ENCODE peak calls at places on chromosomes 11 and 22, in nine cellular contexts. W is fibroblast of the aortic adventitia; R is CD8-positive, alpha-beta T cell; Q is brain microvascular endothelial cell; E is GM23338; C is transverse colon; D is HFF-Myc; L is fibroblast of lung; U is AG10803. P is an unnamed sample.

GRCh38 chr11:1453611-1454386 is 32.8 kb downstream of the MOB2 start:
- DNase-seq in L (no peak), E (peak; percentile 85), D (no peak), W (no peak), R (peak; percentile 34), Q (no peak), C (peak; percentile 66), U (no peak), P (no peak)

GRCh38 chr11:9697766-9698165 is 33.9 kb downstream of the SWAP70 start:
- DNase-seq in W (no peak), C (no peak), E (no peak), L (no peak), R (no peak), D (no peak), Q (no peak), U (no peak), P (no peak)

GRCh38 chr11:2816941-2817421 is 68.6 kb downstream of the CDKN1C start:
- DNase-seq in E (no peak), W (peak; percentile 91), D (no peak), Q (peak; percentile 66), C (peak; percentile 28), R (no peak), L (peak; percentile 86), U (peak; percentile 88), P (peak; percentile 64)

GRCh38 chr22:30996462-30996861 is 27.4 kb downstream of the TUG1 start:
- DNase-seq in C (no peak), U (no peak), E (no peak), W (no peak), Q (no peak), R (no peak), D (no peak), L (no peak), P (no peak)

GRCh38 chr11:23457641-23458040 is 597.4 kb upstream of the CCDC179 start:
- DNase-seq in L (no peak), W (no peak), R (no peak), C (no peak), D (no peak), U (no peak), Q (no peak), E (no peak), P (no peak)

GRCh38 chr11:3169235-3169951 is 4.3 kb upstream of the OSBPL5 start:
- DNase-seq in D (no peak), L (peak; percentile 75), E (peak; percentile 71), R (no peak), U (peak; percentile 72), C (peak; percentile 24), W (peak; percentile 57), Q (peak; percentile 60), P (peak; percentile 77)

GRCh38 chr22:43268261-43268660 is 74.9 kb downstream of the SCUBE1 start:
- DNase-seq in D (no peak), R (no peak), C (no peak), L (no peak), W (no peak), Q (no peak), E (no peak), U (no peak), P (no peak)

GRCh38 chr22:37624017-37624365 is 15.4 kb downstream of the GGA1 start:
- DNase-seq in U (no peak), Q (no peak), W (no peak), C (peak; percentile 85), L (no peak), D (no peak), E (no peak), R (no peak), P (no peak)

GRCh38 chr11:2665747-2666710 is 33.8 kb downstream of the KCNQ1OT1 start:
- DNase-seq in D (no peak), L (peak; percentile 34), E (no peak), W (peak; percentile 25), U (no peak), C (no peak), Q (no peak), R (no peak), P (no peak)

GRCh38 chr11:62601114-62601363 is 626 bp downstream of the MTA2 start:
- DNase-seq in Q (no peak), R (no peak), D (no peak), W (no peak), C (peak; percentile 55), E (no peak), U (peak; percentile 29), L (no peak), P (peak; percentile 18)

GRCh38 chr22:37999640-38000272 is 15.4 kb upstream of the SOX10 start:
- DNase-seq in E (no peak), R (no peak), L (peak; percentile 85), C (no peak), D (no peak), W (peak; percentile 42), U (peak; percentile 11), Q (peak; percentile 54), P (peak; percentile 64)

GRCh38 chr11:63246045-63246444 is 2.6 kb upstream of the SLC22A25 start:
- DNase-seq in U (no peak), R (no peak), C (no peak), L (no peak), D (no peak), Q (no peak), E (no peak), W (no peak), P (no peak)

GRCh38 chr11:68993546-68993945 is 12.8 kb upstream of the MRGPRD start:
- DNase-seq in D (no peak), L (no peak), U (no peak), R (no peak), Q (no peak), C (no peak), E (no peak), W (no peak), P (no peak)

GRCh38 chr11:69511358-69512015 is 30.0 kb downstream of the LINC01488 start:
- DNase-seq in R (peak; percentile 5), E (no peak), Q (no peak), C (no peak), L (peak; percentile 45), W (peak; percentile 56), U (peak; percentile 90), D (no peak), P (peak; percentile 50)

GRCh38 chr11:61032824-61033223 is 61.3 kb downstream of the CD6 start:
- DNase-seq in L (no peak), E (no peak), R (no peak), Q (no peak), D (no peak), C (no peak), U (no peak), W (no peak), P (no peak)

GRCh38 chr11:64396079-64396591 is 37.2 kb downstream of the RPS6KA4 start:
- DNase-seq in U (no peak), Q (no peak), W (no peak), D (no peak), E (peak; percentile 78), L (no peak), R (no peak), C (no peak), P (no peak)

GRCh38 chr22:20424553-20424936 is 13.1 kb downstream of the SCARF2 start:
- DNase-seq in C (no peak), Q (no peak), L (no peak), W (no peak), D (no peak), R (no peak), U (no peak), E (no peak), P (no peak)

GRCh38 chr11:131408011-131408640 is 37.7 kb downstream of the NTM start:
- DNase-seq in R (no peak), E (peak; percentile 71), W (peak; percentile 3), U (peak; percentile 52), D (no peak), L (peak; percentile 25), Q (peak; percentile 36), C (no peak), P (peak; percentile 10)

GRCh38 chr11:100791873-100792272 is 104.8 kb downstream of the ARHGAP42 start:
- DNase-seq in W (peak; percentile 28), U (no peak), R (no peak), Q (no peak), C (no peak), D (no peak), E (peak; percentile 57), L (no peak), P (no peak)

GRCh38 chr22:16654882-16655281 is 62.3 kb upstream of the CCT8L2 start:
- DNase-seq in W (no peak), Q (no peak), R (no peak), L (no peak), U (no peak), D (no peak), C (no peak), E (no peak), P (no peak)

DNA sequence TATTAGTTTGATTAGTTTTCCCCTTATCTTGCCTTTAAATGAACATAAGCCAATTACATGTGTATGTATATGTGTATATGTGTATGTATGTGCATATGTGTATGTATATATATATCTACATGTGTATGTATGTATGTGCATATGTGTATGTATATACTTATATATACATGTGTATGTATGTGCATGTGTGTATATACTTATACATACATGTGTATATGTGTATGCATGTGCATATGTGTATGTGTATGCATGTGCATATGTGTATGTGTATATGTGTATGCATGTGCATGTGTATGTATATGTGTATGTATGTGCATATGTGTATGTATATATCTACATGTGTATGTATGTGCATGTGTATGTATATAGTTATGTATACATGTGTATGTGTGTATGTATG is 65.5 kb upstream of the CCT8L2 start:
- DNase-seq in R (no peak), D (no peak), L (no peak), Q (no peak), E (no peak), U (no peak), C (no peak), W (no peak), P (no peak)
- H3K4me3 ChIP-seq in R (no peak overlapping the region), D (no peak overlapping the region), L (no peak overlapping the region), Q (no peak overlapping the region), E (no peak overlapping the region), U (no peak overlapping the region), C (no peak overlapping the region), W (no peak overlapping the region), P (no peak overlapping the region)

DNA sequence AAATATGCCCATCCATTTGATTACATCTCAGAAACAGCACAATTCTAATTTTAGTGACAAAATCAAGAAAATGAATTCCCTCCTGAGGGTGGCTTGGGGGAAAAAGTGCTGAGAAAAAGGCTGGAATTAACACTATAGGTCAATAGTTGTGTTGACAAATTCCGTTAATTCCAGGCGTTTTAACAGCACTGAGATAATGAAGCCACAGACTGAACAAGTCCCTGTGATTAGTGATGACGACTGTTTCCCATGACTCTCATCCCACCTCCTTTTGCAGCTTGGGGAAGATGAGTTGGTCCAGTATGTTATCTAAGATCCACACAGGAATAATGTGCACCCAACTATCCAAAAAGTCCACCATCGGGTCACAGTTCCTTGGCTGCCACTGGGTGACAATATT is 12.8 kb downstream of the SRRD start:
- DNase-seq in W (no peak), D (no peak), L (peak; percentile 75), R (no peak), E (no peak), C (no peak), U (no peak), Q (no peak), P (no peak)
- TF ChIP-seq CTCF in W (no peak), D (no peak), L (no peak), R (no peak), E (no peak), C (no peak), U (no peak), Q (no peak), P (no peak)

GRCh38 chr11:78418584-78419211 is 1.1 kb upstream of the GAB2 start:
- DNase-seq in Q (peak; percentile 2), E (no peak), R (no peak), D (no peak), L (no peak), C (no peak), W (no peak), U (no peak), P (no peak)
- H3K4me3 ChIP-seq in Q (peak overlapping the region; percentile 66), E (peak overlapping the region; percentile 80), R (peak overlapping the region; percentile 53), D (peak overlapping the region; percentile 59), L (peak overlapping the region; percentile 83), C (peak overlapping the region; percentile 94), W (peak overlapping the region; percentile 79), U (peak overlapping the region; percentile 75), P (peak overlapping the region; percentile 76)

GRCh38 chr11:123188508-123189165 is 6.4 kb downstream of the CLMP start:
- DNase-seq in D (peak; percentile 85), L (peak; percentile 86), C (no peak), W (peak; percentile 88), U (peak; percentile 69), Q (peak; percentile 66), E (no peak), R (no peak), P (peak; percentile 85)
- TF ChIP-seq CTCF in D (peak; percentile 2), L (no peak), C (no peak), W (peak; percentile 57), U (peak; percentile 32), Q (peak; percentile 44), E (no peak), R (no peak), P (peak; percentile 33)

P was measured in fibroblast of pulmonary artery.